ENCODE peak calls at places on chromosome 10, in six cellular contexts. D, B, R, A, E and S are unnamed samples.

GRCh38 chr10:132509506-132510173 is 27.9 kb upstream of the INPP5A start:
- DNase-seq in D (peak; percentile 10), A (no peak), R (no peak), E (no peak), B (no peak), S (peak; percentile 57)

GRCh38 chr10:118621304-118621942 is 26.0 kb upstream of the PRLHR start:
- DNase-seq in R (peak; percentile 21), D (peak; percentile 33), E (no peak), A (no peak), B (peak; percentile 62), S (no peak)

GRCh38 chr10:34758447-34758996 is 56.6 kb downstream of the PARD3 start:
- DNase-seq in A (no peak), E (peak; percentile 95), R (no peak), B (peak; percentile 94), D (no peak), S (no peak)

GRCh38 chr10:116026315-116026714 is 246.7 kb downstream of the GFRA1 start:
- DNase-seq in E (no peak), D (peak; percentile 37), A (no peak), B (no peak), R (no peak), S (no peak)

GRCh38 chr10:26524161-26524831 is 86.2 kb downstream of the APBB1IP start:
- DNase-seq in D (no peak), R (no peak), A (no peak), B (peak; percentile 40), E (no peak), S (no peak)

GRCh38 chr10:58152698-58153263 is 114.9 kb downstream of the IPMK start:
- DNase-seq in E (peak; percentile 41), D (peak; percentile 41), R (peak; percentile 6), B (no peak), A (no peak), S (no peak)

GRCh38 chr10:37734971-37735370 is 122.4 kb downstream of the ZNF248 start:
- DNase-seq in R (no peak), B (peak; percentile 61), D (no peak), E (peak; percentile 54), A (no peak), S (no peak)

GRCh38 chr10:102245101-102245931 is at the start of gene GBF1:
- DNase-seq in A (peak; percentile 92), B (peak; percentile 97), R (peak; percentile 97), D (peak; percentile 94), E (peak; percentile 100), S (peak; percentile 97)

GRCh38 chr10:31618541-31619291 is 299.7 kb downstream of the ZEB1 start:
- DNase-seq in E (no peak), D (no peak), R (no peak), A (no peak), B (no peak), S (peak; percentile 78)

GRCh38 chr10:131187886-131188285 is 123.6 kb downstream of the TCERG1L start:
- DNase-seq in B (no peak), D (no peak), E (no peak), R (no peak), A (no peak), S (no peak)

GRCh38 chr10:27744478-27745379 is 890 bp downstream of the MKX start:
- DNase-seq in E (no peak), R (peak; percentile 33), A (no peak), B (no peak), D (peak; percentile 21), S (peak; percentile 72)

GRCh38 chr10:14748471-14748870 is 26.2 kb downstream of the FAM107B start:
- DNase-seq in A (no peak), E (no peak), R (no peak), D (no peak), B (peak; percentile 92), S (peak; percentile 73)

GRCh38 chr10:49550563-49550962 is 11.6 kb upstream of the ERCC6 start:
- DNase-seq in A (no peak), B (peak; percentile 95), E (peak; percentile 46), D (no peak), R (no peak), S (no peak)

GRCh38 chr10:116679351-116679750 is 58.6 kb downstream of the PNLIPRP2 start:
- DNase-seq in B (no peak), R (no peak), E (no peak), A (no peak), D (no peak), S (no peak)

GRCh38 chr10:17216217-17216900 is 11.7 kb upstream of the VIM start:
- DNase-seq in D (no peak), B (peak; percentile 95), A (no peak), R (peak; percentile 36), E (peak; percentile 93), S (no peak)

GRCh38 chr10:6120691-6121090 is 31.9 kb downstream of the RBM17 start:
- DNase-seq in A (no peak), R (no peak), D (no peak), E (no peak), B (no peak), S (peak; percentile 67)

GRCh38 chr10:36515313-36515712 is 610.1 kb upstream of the ANKRD30A start:
- DNase-seq in D (peak; percentile 47), E (no peak), B (no peak), A (no peak), R (no peak), S (no peak)

GRCh38 chr10:93554760-93555432 is 11.6 kb upstream of the FFAR4 start:
- DNase-seq in R (no peak), B (peak; percentile 48), E (peak; percentile 47), D (peak; percentile 79), A (peak; percentile 73), S (no peak)

GRCh38 chr10:45582386-45582781 is 90.2 kb downstream of the ZFAND4 start:
- DNase-seq in B (no peak), R (no peak), D (no peak), E (no peak), A (no peak), S (no peak)

GRCh38 chr10:45580781-45581496 is 91.6 kb downstream of the ZFAND4 start:
- DNase-seq in R (peak; percentile 29), B (no peak), E (no peak), D (no peak), A (no peak), S (no peak)

GRCh38 chr10:45580371-45580770 is 92.2 kb downstream of the ZFAND4 start:
- DNase-seq in B (no peak), E (no peak), D (no peak), A (no peak), R (peak; percentile 35), S (no peak)

GRCh38 chr10:45578384-45578946 is 94.1 kb downstream of the ZFAND4 start:
- DNase-seq in D (no peak), E (no peak), R (no peak), A (no peak), B (no peak), S (no peak)

DNA sequence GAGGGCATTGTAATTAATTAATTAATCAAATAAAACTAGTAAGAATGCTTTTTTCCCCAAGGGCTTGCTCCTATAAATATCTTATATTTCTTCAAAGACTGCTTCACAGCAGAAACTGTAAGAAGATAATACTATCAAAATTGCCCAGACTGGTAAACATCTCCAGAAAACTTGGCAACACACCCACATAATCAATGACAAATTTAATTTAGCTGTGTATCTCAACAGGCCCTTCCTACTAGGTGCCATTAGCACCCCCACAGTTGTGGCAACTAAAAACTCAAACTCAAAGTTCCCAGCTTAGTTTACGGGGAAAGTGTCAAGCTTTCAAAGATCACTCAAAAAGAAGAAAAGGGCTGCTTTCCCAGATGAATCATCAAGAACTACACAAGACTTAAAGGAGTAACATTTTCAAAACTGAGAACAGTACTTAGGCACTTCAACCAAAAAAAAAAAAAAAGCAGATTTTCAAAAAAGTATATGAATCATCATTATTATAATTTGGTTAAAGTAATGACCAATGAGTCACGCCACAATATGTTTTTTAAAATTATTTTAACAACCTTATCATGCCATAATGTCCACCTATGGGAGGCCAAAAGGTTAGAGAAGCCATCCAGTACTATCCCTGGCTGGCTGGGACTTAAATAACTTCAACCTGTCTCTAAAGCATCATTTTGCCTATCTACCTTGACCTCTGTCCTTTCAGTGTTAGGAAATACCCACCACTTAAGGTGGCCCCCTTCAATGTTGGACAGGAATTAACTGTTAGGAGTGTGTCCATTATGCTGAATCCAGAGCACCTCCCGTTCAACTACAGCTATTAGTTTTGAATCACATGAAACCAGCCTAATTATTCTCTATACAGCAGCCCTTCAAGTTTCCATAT is 90.8 kb downstream of the ZFAND4 start:
- DNase-seq in R (no peak), B (no peak), E (no peak), D (no peak), A (no peak), S (no peak)
- H3K4me3 ChIP-seq in R (no peak overlapping the region), B (no peak overlapping the region), E (no peak overlapping the region), D (no peak overlapping the region), A (no peak overlapping the region), S (no peak overlapping the region)

GRCh38 chr10:103449208-103450144 is 2.7 kb downstream of the CALHM2 start:
- DNase-seq in B (no peak), A (no peak), R (no peak), E (no peak), D (no peak), S (no peak)

GRCh38 chr10:103445767-103446567 is 6.2 kb downstream of the CALHM2 start:
- DNase-seq in R (no peak), B (no peak), D (no peak), E (no peak), A (peak; percentile 64), S (peak; percentile 92)

GRCh38 chr10:103445366-103445765 is 6.8 kb downstream of the CALHM2 start:
- DNase-seq in R (no peak), A (no peak), B (no peak), D (no peak), E (no peak), S (no peak)

GRCh38 chr10:103448751-103449150 is 3.4 kb downstream of the CALHM2 start:
- DNase-seq in D (no peak), E (no peak), R (no peak), A (no peak), B (no peak), S (peak; percentile 91)

GRCh38 chr10:103447187-103447586 is 5.0 kb downstream of the CALHM2 start:
- DNase-seq in D (no peak), R (no peak), A (no peak), E (no peak), B (no peak), S (no peak)
- H3K27ac ChIP-seq in D (no peak overlapping the region), R (no peak overlapping the region), A (peak overlapping the region; percentile 50), E (no peak overlapping the region), B (no peak overlapping the region), S (peak overlapping the region; percentile 81)

DNA sequence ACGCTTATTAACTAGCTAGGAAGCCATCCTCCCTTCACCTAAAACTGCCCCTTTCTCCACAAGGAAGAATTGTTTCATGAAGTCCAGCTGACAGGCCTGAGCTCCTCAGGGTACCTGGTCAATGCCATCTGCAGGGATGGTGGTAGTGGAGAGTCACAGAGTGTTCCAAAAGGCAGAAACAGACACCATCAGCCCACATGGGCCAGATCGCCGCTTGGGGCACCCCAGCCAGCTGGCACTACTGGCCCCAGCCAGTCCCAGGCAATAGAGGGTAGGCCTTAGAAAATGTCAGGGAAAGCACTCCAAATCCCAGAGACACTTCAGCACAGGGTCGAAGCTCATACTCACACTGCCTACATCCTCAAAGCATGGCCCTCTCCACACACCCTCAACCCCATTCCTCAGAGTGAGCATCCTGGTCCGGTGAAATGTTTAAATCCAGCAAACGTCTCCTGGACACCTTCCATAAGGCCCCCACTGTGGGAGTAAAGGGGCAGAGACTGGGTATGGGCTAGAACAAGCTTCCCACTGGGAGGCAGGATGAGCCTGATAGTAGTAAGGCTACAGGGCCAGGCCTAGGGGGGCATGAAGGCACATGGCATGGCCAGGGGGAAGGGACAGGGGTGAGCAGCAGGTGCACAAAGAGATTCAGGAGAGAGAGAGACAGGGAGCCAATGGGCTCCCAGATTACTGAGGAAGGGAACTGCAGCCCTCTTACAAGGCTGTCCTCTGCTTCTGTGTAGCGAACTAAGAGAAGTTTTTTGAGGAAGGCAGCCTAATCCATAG is 1.9 kb downstream of the LRRC20 start:
- DNase-seq in B (no peak), E (no peak), D (no peak), R (no peak), A (no peak), S (no peak)
- H3K4me3 ChIP-seq in B (no peak overlapping the region), E (no peak overlapping the region), D (no peak overlapping the region), R (no peak overlapping the region), A (no peak overlapping the region), S (no peak overlapping the region)

GRCh38 chr10:74502963-74503608 is 323.3 kb upstream of the KAT6B start:
- DNase-seq in B (peak; percentile 74), A (no peak), R (no peak), E (peak; percentile 51), D (no peak), S (no peak)
- H3K27ac ChIP-seq in B (peak overlapping the region; percentile 45), A (no peak overlapping the region), R (no peak overlapping the region), E (peak overlapping the region; percentile 71), D (peak overlapping the region; percentile 76), S (no peak overlapping the region)